ENCODE peak calls at places on chromosomes 5 and 9, in four cellular contexts. J, U, C and F are unnamed samples.
A peak's percentile ranks its signal among the peaks of the same experiment; 100 is the strongest.

GRCh38 chr5:66814146-66814991 is 218.2 kb downstream of the MAST4 start:
- DNase-seq in U (peak; percentile 59), J (peak; percentile 67), C (no peak), F (peak; percentile 55)

GRCh38 chr5:102742215-102742614 is 12.9 kb upstream of the PAM start:
- DNase-seq in J (no peak), U (no peak), C (no peak), F (no peak)

GRCh38 chr5:137658324-137658723 is 77.6 kb downstream of the KLHL3 start:
- DNase-seq in J (no peak), C (no peak), U (no peak), F (no peak)

GRCh38 chr5:135085133-135085935 is 51.3 kb upstream of the PITX1 start:
- DNase-seq in J (peak; percentile 71), U (no peak), C (no peak), F (no peak)

GRCh38 chr9:112378441-112379176 is 1.3 kb upstream of the HSDL2 start:
- DNase-seq in C (no peak), U (peak; percentile 27), J (peak; percentile 73), F (no peak)

GRCh38 chr5:102561894-102562760 is 63.3 kb upstream of the SLCO6A1 start:
- DNase-seq in U (peak; percentile 25), J (no peak), C (no peak), F (peak; percentile 33)

GRCh38 chr5:168878121-168878520 is 299.0 kb upstream of the PANK3 start:
- DNase-seq in C (no peak), U (no peak), J (no peak), F (no peak)

GRCh38 chr5:23451156-23451555 is 56.3 kb upstream of the PRDM9 start:
- DNase-seq in U (no peak), C (no peak), J (peak; percentile 80), F (no peak)

GRCh38 chr5:167888395-167888794 is 403.1 kb upstream of the WWC1 start:
- DNase-seq in C (no peak), U (no peak), J (no peak), F (no peak)